ENCODE peak calls at places on chromosomes 12 and 14, in five cellular contexts. S is GM12878, E is HepG2, Y is K562, I is SK-N-SH. C is an unnamed sample.

GRCh38 chr12:29754235-29755189 is 29.2 kb downstream of the TMTC1 start:
- DNase-seq in I (no peak), S (no peak), E (no peak), Y (no peak), C (peak)

GRCh38 chr12:77968021-77968420 is 137.3 kb downstream of the NAV3 start:
- DNase-seq in Y (no peak), E (no peak), I (no peak), S (no peak), C (no peak)

GRCh38 chr14:49924852-49925251 is 32.0 kb downstream of the ARF6 start:
- DNase-seq in E (no peak), I (no peak), S (no peak), Y (no peak), C (no peak)

GRCh38 chr14:58829594-58829993 is 191.8 kb downstream of the DACT1 start:
- DNase-seq in I (no peak), Y (no peak), E (peak), S (no peak), C (no peak)

GRCh38 chr12:94557896-94558295 is 92.5 kb downstream of the TMCC3 start:
- DNase-seq in S (no peak), I (no peak), Y (no peak), E (no peak), C (no peak)

GRCh38 chr12:75641031-75641780 is 129.8 kb upstream of the KRR1 start:
- DNase-seq in Y (peak), E (no peak), I (no peak), S (peak), C (no peak)

GRCh38 chr12:124834822-124835221 is 28.8 kb downstream of the SCARB1 start:
- DNase-seq in E (no peak), S (no peak), Y (no peak), I (no peak), C (no peak)

GRCh38 chr14:74472590-74472989 is 20.5 kb downstream of the NPC2 start:
- DNase-seq in I (no peak), S (no peak), E (no peak), Y (no peak), C (no peak)

GRCh38 chr14:37197421-37198272 is at the start of gene MIPOL1:
- DNase-seq in I (peak), S (no peak), Y (peak), E (peak), C (peak)

GRCh38 chr12:108307006-108307405 is 32.1 kb downstream of the CMKLR1 start:
- DNase-seq in E (no peak), S (no peak), Y (no peak), I (no peak), C (no peak)

GRCh38 chr14:102554835-102555819 is 37.3 kb upstream of the RCOR1 start:
- DNase-seq in Y (no peak), E (no peak), S (no peak), I (peak), C (no peak)

GRCh38 chr12:82931349-82932116 is 244.8 kb downstream of the TMTC2 start:
- DNase-seq in I (no peak), E (no peak), Y (no peak), S (no peak), C (no peak)

GRCh38 chr12:99611590-99611989 is 36.0 kb upstream of the GARIN6 start:
- DNase-seq in E (no peak), I (no peak), Y (no peak), S (no peak), C (no peak)

GRCh38 chr14:50603565-50603964 is 43.6 kb downstream of the ATL1 start:
- DNase-seq in E (no peak), Y (no peak), S (no peak), I (no peak), C (no peak)

GRCh38 chr12:84128117-84128991 is 784.2 kb downstream of the SLC6A15 start:
- DNase-seq in Y (no peak), S (no peak), E (no peak), I (no peak), C (no peak)

GRCh38 chr14:45199246-45199645 is 53.8 kb downstream of the MIS18BP1 start:
- DNase-seq in Y (no peak), I (no peak), E (no peak), S (no peak), C (no peak)

GRCh38 chr12:108694812-108695278 is 36.5 kb downstream of the CORO1C start:
- DNase-seq in Y (no peak), I (no peak), S (no peak), E (no peak), C (no peak)

GRCh38 chr12:6764011-6764828 is 1.9 kb upstream of the PTMS start:
- DNase-seq in E (peak), I (peak), S (peak), Y (peak), C (peak)

GRCh38 chr14:28704153-28704552 is 62.4 kb upstream of the FOXG1 start:
- DNase-seq in S (no peak), Y (no peak), I (no peak), E (no peak), C (no peak)

GRCh38 chr14:28707814-28708213 is 58.8 kb upstream of the FOXG1 start:
- DNase-seq in S (no peak), I (no peak), E (no peak), Y (no peak), C (no peak)

DNA sequence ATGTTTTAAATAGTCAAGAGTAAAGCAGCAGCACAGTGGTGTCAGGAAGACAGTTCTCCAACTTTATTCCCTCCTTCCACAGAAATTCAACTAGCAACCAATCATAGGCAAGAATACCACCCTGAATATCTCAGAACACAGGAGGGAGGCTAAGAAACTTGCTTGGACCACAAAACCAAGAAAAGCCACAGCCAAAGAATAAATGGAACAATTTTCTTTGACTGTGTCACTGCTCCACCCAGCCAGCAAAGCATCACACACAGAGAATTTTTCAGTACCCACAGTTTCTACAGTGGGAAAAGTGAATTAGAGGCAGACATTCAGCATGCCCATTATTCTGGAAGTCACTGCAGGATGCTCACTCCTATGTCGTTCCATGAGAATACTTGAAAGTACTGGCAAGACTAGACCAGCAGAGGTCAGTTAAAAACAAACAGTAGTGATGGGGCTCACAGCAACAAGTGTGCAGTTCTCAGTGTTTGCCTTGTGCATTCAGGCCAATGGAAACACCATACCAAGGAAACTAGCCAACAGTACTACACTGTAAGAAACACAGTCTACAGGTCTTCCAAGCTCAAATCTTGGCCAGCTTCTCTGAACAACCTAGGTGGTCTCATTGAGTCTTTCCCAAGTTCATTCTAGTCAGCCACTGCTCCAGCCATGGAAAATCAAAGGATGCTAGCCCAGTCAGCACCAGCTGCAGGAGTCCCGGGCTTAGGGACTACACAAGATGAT is 56.8 kb upstream of the FOXG1 start:
- DNase-seq in E (no peak), I (no peak), S (no peak), Y (no peak), C (no peak)
- TF ChIP-seq FOXM1 in E (no peak), I (no peak), S (no peak), Y (no peak), C (no peak)

GRCh38 chr14:20609215-20610001 is 18.2 kb upstream of the RNASE12 start:
- DNase-seq in I (peak), Y (peak), S (peak), E (peak), C (peak)

GRCh38 chr14:20607617-20608016 is 16.4 kb upstream of the RNASE12 start:
- DNase-seq in Y (no peak), S (no peak), I (no peak), E (no peak), C (no peak)

GRCh38 chr14:20608383-20609095 is 17.4 kb upstream of the RNASE12 start:
- DNase-seq in I (no peak), S (no peak), E (no peak), Y (no peak), C (no peak)

GRCh38 chr14:20606190-20606901 is 15.2 kb upstream of the RNASE12 start:
- DNase-seq in Y (peak), S (no peak), E (peak), I (peak), C (peak)

GRCh38 chr14:20606902-20607242 is 15.7 kb upstream of the RNASE12 start:
- DNase-seq in S (no peak), E (no peak), Y (no peak), I (no peak), C (no peak)
- TF ChIP-seq FOXM1 in S (no peak), E (no peak), Y (no peak), I (no peak), C (no peak)

GRCh38 chr12:116591608-116592115 is 32.5 kb downstream of the MAP1LC3B2 start:
- DNase-seq in Y (no peak), I (no peak), S (no peak), E (no peak), C (no peak)

GRCh38 chr12:116590561-116590960 is 31.4 kb downstream of the MAP1LC3B2 start:
- DNase-seq in Y (no peak), I (no peak), E (peak), S (no peak), C (no peak)

GRCh38 chr12:116592731-116593130 is 33.5 kb downstream of the MAP1LC3B2 start:
- DNase-seq in Y (no peak), I (no peak), S (no peak), E (no peak), C (no peak)

GRCh38 chr12:116594325-116595038 is 35.3 kb downstream of the MAP1LC3B2 start:
- DNase-seq in I (no peak), E (no peak), S (no peak), Y (no peak), C (no peak)

DNA sequence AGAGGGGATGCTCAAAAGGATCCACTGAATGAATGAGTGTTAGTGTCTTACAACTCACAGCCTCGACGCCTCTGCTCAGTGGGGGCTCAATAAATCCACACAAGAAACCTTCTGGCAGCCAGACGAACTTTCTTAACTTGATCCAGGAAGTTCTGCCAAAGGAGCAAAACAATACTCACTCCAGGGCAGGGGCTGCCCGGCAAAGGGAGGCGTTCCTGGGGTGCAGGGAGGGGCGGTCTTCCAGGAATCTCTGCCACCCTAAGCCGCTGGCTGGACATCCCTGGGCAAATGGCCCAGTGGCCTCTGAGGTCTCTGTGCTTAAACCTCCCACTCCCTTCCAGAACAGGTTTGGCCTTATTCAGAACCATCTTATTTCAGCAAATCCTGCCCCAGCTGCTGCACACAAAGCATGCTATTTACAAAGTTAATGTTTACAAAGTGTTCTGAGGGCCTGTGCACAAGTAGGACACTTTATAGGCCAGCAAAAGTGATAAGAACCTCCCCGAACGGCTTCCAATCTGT is 33.0 kb downstream of the MAP1LC3B2 start:
- DNase-seq in E (no peak), I (no peak), Y (no peak), S (no peak), C (no peak)
- TF ChIP-seq FOXM1 in E (no peak), I (no peak), Y (no peak), S (no peak), C (no peak)

GRCh38 chr14:35366048-35366428 is 38.5 kb downstream of the NFKBIA start:
- DNase-seq in E (no peak), Y (no peak), I (no peak), S (no peak), C (no peak)
- TF ChIP-seq FOXM1 in E (no peak), Y (no peak), I (no peak), S (no peak), C (no peak)

GRCh38 chr12:11645391-11645790 is 4.1 kb upstream of the ETV6 start:
- DNase-seq in Y (no peak), S (no peak), E (no peak), I (no peak), C (no peak)
- TF ChIP-seq FOXM1 in Y (no peak), S (no peak), E (no peak), I (no peak), C (no peak)

GRCh38 chr14:34824256-34824655 is 50.9 kb downstream of the BAZ1A start:
- DNase-seq in E (no peak), Y (no peak), I (no peak), S (no peak), C (no peak)

GRCh38 chr14:34826661-34827060 is 48.5 kb downstream of the BAZ1A start:
- DNase-seq in I (no peak), E (no peak), Y (no peak), S (no peak), C (no peak)

DNA sequence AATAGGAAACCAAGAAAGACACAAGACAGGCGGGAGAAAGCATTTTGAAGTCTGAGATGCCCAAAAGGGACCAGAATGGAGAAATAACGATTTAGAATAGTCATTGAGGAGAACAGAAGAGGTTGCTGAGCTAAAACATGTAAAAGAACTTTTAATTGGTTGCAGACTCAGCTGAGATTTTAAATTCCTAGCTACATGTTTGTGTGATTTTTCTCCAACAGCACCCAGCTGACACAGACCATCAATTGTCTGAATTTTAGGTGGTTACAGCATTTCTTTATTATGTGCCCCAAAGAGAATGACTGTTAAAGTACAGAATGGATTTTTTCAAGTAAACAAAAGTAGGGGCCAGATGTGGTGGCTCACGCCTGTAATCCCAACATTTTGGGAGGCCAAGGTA is 50.3 kb downstream of the BAZ1A start:
- DNase-seq in I (no peak), S (no peak), Y (no peak), E (no peak), C (no peak)
- TF ChIP-seq FOXM1 in I (no peak), S (no peak), Y (no peak), E (no peak), C (no peak)

GRCh38 chr14:98176910-98177309 is 1095.1 kb downstream of the BCL11B start:
- DNase-seq in Y (no peak), I (no peak), E (no peak), S (no peak), C (no peak)

GRCh38 chr14:98175436-98175835 is 1096.6 kb downstream of the BCL11B start:
- DNase-seq in S (no peak), Y (no peak), E (no peak), I (no peak), C (no peak)

GRCh38 chr14:98174031-98174430 is 1098.0 kb downstream of the BCL11B start:
- DNase-seq in S (no peak), Y (no peak), E (no peak), I (no peak), C (no peak)

GRCh38 chr14:98175881-98176280 is 1096.1 kb downstream of the BCL11B start:
- DNase-seq in I (no peak), E (no peak), Y (no peak), S (no peak), C (no peak)

DNA sequence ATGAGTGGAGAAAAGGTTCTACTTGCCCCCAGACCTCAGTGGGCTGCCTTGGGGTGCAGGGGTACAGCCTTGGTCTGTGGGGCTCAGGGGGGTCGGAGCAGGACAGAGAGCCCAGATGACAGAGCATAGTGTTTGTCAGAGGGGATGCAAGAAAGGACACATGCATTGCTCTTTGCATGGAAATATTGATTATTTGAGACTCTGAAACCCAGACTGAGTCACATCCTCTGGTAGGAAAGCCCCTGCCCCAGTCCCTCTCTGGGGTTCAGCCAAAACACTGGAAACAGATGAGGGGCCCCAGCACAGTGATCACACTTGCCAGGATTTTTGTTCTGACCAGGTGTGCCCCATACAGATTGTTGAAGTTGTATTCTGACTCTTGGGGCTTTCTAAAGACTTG is 1094.4 kb downstream of the BCL11B start:
- DNase-seq in S (no peak), E (no peak), I (no peak), Y (no peak), C (no peak)
- TF ChIP-seq FOXM1 in S (peak), E (no peak), I (no peak), Y (no peak), C (no peak)

DNA sequence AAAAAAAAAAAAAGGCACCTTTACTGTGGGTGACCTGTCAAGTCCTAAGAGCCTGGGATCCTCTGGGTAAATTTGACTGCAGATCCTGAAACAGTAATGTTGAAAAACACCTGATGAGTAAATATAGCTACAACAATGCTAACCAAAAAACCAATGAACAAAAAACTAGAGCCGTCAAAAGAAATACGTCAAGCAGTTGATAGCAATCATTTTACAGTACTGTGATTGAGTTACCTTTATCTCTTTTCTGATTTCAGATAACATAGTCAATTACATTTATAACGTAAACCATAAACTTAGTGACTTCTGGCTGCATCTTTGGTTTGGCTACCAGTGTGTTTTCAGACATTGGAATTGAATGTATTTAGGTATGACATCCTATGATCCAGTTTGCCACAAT is 6.1 kb upstream of the TMED2 start:
- DNase-seq in E (no peak), Y (no peak), I (no peak), S (no peak), C (no peak)
- TF ChIP-seq FOXM1 in E (no peak), Y (no peak), I (no peak), S (no peak), C (no peak)

GRCh38 chr14:89926709-89927108 is 27.8 kb downstream of the EFCAB11 start:
- DNase-seq in E (peak), S (no peak), Y (no peak), I (no peak), C (no peak)
- TF ChIP-seq FOXM1 in E (no peak), S (no peak), Y (no peak), I (no peak), C (no peak)

DNA sequence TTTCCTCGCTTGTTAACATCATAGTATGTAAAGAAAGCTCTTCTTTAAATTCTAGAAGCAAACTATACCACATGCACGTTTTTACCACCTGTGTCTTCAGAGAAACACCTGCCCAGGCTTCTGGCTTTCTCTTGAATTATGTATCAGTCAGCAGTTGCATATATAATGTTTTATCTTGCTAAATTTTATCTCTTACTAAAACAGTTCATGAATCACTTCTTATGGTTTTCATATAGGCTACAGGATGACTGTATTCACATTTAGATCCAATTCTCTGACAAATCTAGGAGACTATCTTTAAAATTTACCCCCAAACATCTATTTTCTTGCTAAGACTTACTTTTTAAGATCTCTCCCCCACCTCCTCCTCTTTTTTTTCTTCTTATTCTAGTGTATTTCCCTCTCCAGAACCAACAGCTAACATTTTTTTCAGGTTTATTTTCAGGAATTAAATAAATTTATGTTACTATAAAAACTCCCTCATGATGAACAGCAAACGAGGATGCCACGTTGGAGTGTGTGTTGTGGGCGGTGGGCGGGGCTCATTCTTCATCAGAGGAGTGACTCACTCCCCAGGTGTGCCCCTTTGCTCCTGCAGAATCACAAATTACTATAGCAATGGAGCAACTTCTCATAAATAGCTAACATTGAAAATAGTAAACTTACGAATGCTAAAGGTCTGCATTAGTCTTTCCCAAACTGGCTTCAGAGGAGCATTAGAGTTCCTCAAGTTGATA is 11.8 kb upstream of the CSRP2 start:
- DNase-seq in Y (no peak), E (no peak), S (no peak), I (no peak), C (no peak)
- TF ChIP-seq FOXM1 in Y (no peak), E (no peak), S (no peak), I (no peak), C (no peak)

C was measured in HEK293T.